ENCODE peak calls at places on chromosome 11, in four cellular contexts. P is GM06990, B is astrocyte, G is fibroblast of lung. T is an unnamed sample.
A peak's percentile ranks its signal among the peaks of the same experiment; 100 is the strongest.

GRCh38 chr11:59550842-59551650 is 39.7 kb downstream of the OR4D9 start:
- DNase-seq in B (peak; percentile 82), P (peak; percentile 79), G (peak; percentile 95), T (peak; percentile 83)

GRCh38 chr11:1082728-1083620 is 8.3 kb downstream of the MUC2 start:
- DNase-seq in P (no peak), B (no peak), G (no peak), T (no peak)

GRCh38 chr11:115885446-115885978 is 381.3 kb upstream of the CADM1 start:
- DNase-seq in B (no peak), G (no peak), P (no peak), T (no peak)

GRCh38 chr11:71927813-71928738 is at the start of gene XNDC1N:
- DNase-seq in G (peak; percentile 90), B (peak; percentile 88), P (peak; percentile 85), T (peak; percentile 83)

GRCh38 chr11:64619811-64620285 is 28.8 kb downstream of the SLC22A12 start:
- DNase-seq in P (no peak), B (peak; percentile 22), G (peak; percentile 38), T (peak; percentile 41)

GRCh38 chr11:73392108-73393010 is 16.2 kb downstream of the RELT start:
- DNase-seq in G (no peak), P (no peak), B (no peak), T (no peak)

GRCh38 chr11:118227865-118228785 is 3.3 kb upstream of the JAML start:
- DNase-seq in G (no peak), B (no peak), P (peak; percentile 60), T (no peak)

GRCh38 chr11:118003021-118003423 is 16.8 kb downstream of the IL10RA start:
- DNase-seq in P (no peak), G (no peak), B (no peak), T (peak; percentile 37)

GRCh38 chr11:31977343-31977742 is 113.5 kb upstream of the RCN1 start:
- DNase-seq in P (no peak), B (no peak), G (no peak), T (no peak)

GRCh38 chr11:706439-706956 is 467 bp downstream of the EPS8L2 start:
- DNase-seq in P (no peak), B (peak; percentile 22), G (peak; percentile 51), T (peak; percentile 45)

GRCh38 chr11:26088391-26088790 is 243.5 kb upstream of the ANO3 start:
- DNase-seq in P (no peak), B (peak; percentile 78), G (peak; percentile 56), T (no peak)

GRCh38 chr11:128931066-128931465 is 11.6 kb downstream of the TP53AIP1 start:
- DNase-seq in G (no peak), B (no peak), P (no peak), T (no peak)

GRCh38 chr11:37364246-37364839 is 766.3 kb upstream of the RAG2 start:
- DNase-seq in B (no peak), P (no peak), G (no peak), T (no peak)

GRCh38 chr11:64753380-64754123 is 6.2 kb downstream of the PYGM start:
- DNase-seq in B (no peak), P (no peak), G (no peak), T (no peak)

GRCh38 chr11:266676-267439 is 11.3 kb upstream of the NLRP6 start:
- DNase-seq in P (no peak), G (no peak), B (no peak), T (no peak)

GRCh38 chr11:15748107-15748506 is 608.2 kb downstream of the SOX6 start:
- DNase-seq in P (no peak), G (no peak), B (no peak), T (no peak)

GRCh38 chr11:6438979-6439571 is 1.7 kb downstream of the HPX start:
- DNase-seq in P (no peak), G (peak; percentile 57), B (peak; percentile 18), T (peak; percentile 59)

GRCh38 chr11:114026355-114026754 is 33.2 kb upstream of the ZBTB16 start:
- DNase-seq in P (no peak), G (peak; percentile 39), B (no peak), T (peak; percentile 9)

GRCh38 chr11:80255021-80255420 is 814.2 kb upstream of the TENM4 start:
- DNase-seq in B (no peak), G (no peak), P (no peak), T (peak; percentile 79)

GRCh38 chr11:689630-690029 is 5.4 kb downstream of the DEAF1 start:
- DNase-seq in G (no peak), P (no peak), B (no peak), T (peak; percentile 37)

GRCh38 chr11:64800633-64801464 is 2.2 kb downstream of the MAP4K2 start:
- DNase-seq in P (peak; percentile 41), B (no peak), G (no peak), T (no peak)

GRCh38 chr11:2990617-2991476 is 1.3 kb downstream of the NAP1L4 start:
- DNase-seq in P (no peak), G (no peak), B (no peak), T (peak; percentile 66)

GRCh38 chr11:35337136-35337918 is 82.0 kb downstream of the SLC1A2 start:
- DNase-seq in P (no peak), B (peak; percentile 99), G (peak; percentile 97), T (peak; percentile 100)

GRCh38 chr11:2395211-2395730 is 5.3 kb upstream of the TSSC4 start:
- DNase-seq in P (no peak), G (no peak), B (no peak), T (no peak)

GRCh38 chr11:31818874-31819331 is 7.8 kb upstream of the PAX6 start:
- DNase-seq in P (no peak), B (no peak), G (no peak), T (no peak)

GRCh38 chr11:1336836-1337646 is 27.6 kb upstream of the TOLLIP start:
- DNase-seq in B (no peak), G (no peak), P (peak; percentile 34), T (no peak)

GRCh38 chr11:19683141-19683805 is 29.4 kb upstream of the NAV2 start:
- DNase-seq in P (no peak), G (peak; percentile 45), B (no peak), T (no peak)

GRCh38 chr11:57349491-57350274 is 11.5 kb downstream of the P2RX3 start:
- DNase-seq in P (peak; percentile 46), G (peak; percentile 44), B (no peak), T (no peak)

GRCh38 chr11:120613264-120614226 is 102.0 kb downstream of the GRIK4 start:
- DNase-seq in G (no peak), B (no peak), P (peak; percentile 44), T (no peak)
- H3K4me3 ChIP-seq in G (no peak overlapping the region), B (no peak overlapping the region), P (peak overlapping the region; percentile 33), T (no peak overlapping the region)

GRCh38 chr11:33376331-33377099 is 119.3 kb downstream of the HIPK3 start:
- DNase-seq in G (no peak), B (peak; percentile 8), P (peak; percentile 48), T (no peak)
- TF ChIP-seq CTCF in G (no peak), B (no peak), P (no peak), T (no peak)

GRCh38 chr11:93710239-93710638 is 31.1 kb downstream of the TAF1D start:
- DNase-seq in G (no peak), P (no peak), B (no peak), T (no peak)
- H3K36me3 ChIP-seq in G (peaks cover 3% of the 10 kb centered on the region), P (peaks cover 4% of the 10 kb centered on the region), B (peaks cover 14% of the 10 kb centered on the region), T (peaks cover 2% of the 10 kb centered on the region)

GRCh38 chr11:69251639-69252493 is 42.1 kb upstream of the MYEOV start:
- DNase-seq in P (no peak), B (no peak), G (no peak), T (no peak)
- H3K4me3 ChIP-seq in P (no peak overlapping the region), B (no peak overlapping the region), G (no peak overlapping the region), T (no peak overlapping the region)

DNA sequence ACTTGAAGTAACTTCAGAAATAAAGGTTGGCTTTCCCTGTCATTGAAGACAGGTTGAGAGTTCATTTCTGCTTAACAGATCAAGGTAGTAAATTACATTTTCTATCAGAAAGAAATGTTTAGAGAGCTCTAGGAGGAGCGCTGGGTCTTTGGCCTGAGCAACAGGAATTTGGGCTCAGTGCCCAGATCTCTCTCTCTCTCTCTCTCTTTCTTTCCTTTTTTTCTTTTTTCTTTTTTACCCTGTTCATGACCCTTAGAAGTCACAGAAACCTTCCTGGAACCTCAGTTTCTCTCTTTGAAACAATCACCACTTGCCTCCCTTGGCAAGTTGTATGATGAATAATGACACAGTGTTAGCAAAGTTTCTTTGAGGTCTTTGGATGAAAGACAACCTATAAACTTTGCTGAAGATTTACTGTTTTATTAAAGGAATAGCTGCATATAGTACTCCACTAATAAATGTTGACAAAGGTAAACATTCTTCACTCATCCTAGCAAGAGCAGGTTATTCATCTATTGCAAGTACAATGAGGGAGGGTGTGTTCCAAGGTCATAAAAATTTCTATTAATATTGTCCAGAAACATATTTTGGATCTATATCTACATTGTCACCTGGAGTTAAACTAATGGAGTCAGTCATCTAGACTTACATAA is 35.5 kb upstream of the RASSF10 start:
- DNase-seq in G (no peak), B (peak; percentile 24), P (no peak), T (no peak)
- TF ChIP-seq CTCF in G (no peak), B (no peak), P (no peak), T (no peak)

GRCh38 chr11:8698917-8699441 is 16.4 kb downstream of the RPL27A start:
- DNase-seq in P (no peak), B (no peak), G (no peak), T (no peak)
- H3K36me3 ChIP-seq in P (no peaks in the 10 kb centered on the region), B (peaks cover 34% of the 10 kb centered on the region), G (peaks cover 27% of the 10 kb centered on the region), T (peaks cover 15% of the 10 kb centered on the region)